ENCODE peak calls at places on chromosomes 2 and 18, in eight cellular contexts. X is right cardiac atrium; H is activated gamma-delta T cell treated with Interleukin-2 at 50 U/mL for 16 hours; B is WTC11; P is activated naive CD4-positive, alpha-beta T cell treated with anti-CD3 and anti-CD28 coated beads, Interleukin-2, amount 10 ng/mL, durations not matched to agents 7 days and 5 days; W is fibroblast of mammary gland; G is CD8-positive, alpha-beta memory T cell; C is KBM-7. Z is an unnamed sample.

GRCh38 chr2:112834379-112835014 is 2.1 kb downstream of the IL1B start:
- DNase-seq in X (peak), H (no peak), B (no peak), P (no peak), W (peak), G (no peak), C (peak), Z (no peak)

GRCh38 chr18:79855147-79855910 is 57.6 kb downstream of the KCNG2 start:
- DNase-seq in X (no peak), H (no peak), B (no peak), P (no peak), W (no peak), G (no peak), C (no peak), Z (no peak)

GRCh38 chr2:43472527-43473194 is 123.2 kb downstream of the THADA start:
- DNase-seq in X (no peak), H (no peak), B (no peak), P (no peak), W (no peak), G (no peak), C (no peak), Z (no peak)

GRCh38 chr2:102018823-102019445 is 27.2 kb downstream of the IL1R2 start:
- DNase-seq in X (no peak), H (no peak), B (no peak), P (no peak), W (peak), G (no peak), C (no peak), Z (peak)

GRCh38 chr18:27447530-27447929 is 262.4 kb upstream of the CHST9 start:
- DNase-seq in X (no peak), H (no peak), B (no peak), P (no peak), W (no peak), G (no peak), C (no peak), Z (no peak)

GRCh38 chr2:19806591-19806990 is 95.2 kb downstream of the TTC32 start:
- DNase-seq in X (no peak), H (no peak), B (no peak), P (no peak), W (no peak), G (no peak), C (no peak), Z (no peak)

GRCh38 chr2:230521386-230521785 is 105.4 kb downstream of the SP100 start:
- DNase-seq in X (no peak), H (no peak), B (no peak), P (no peak), W (no peak), G (no peak), C (no peak), Z (no peak)

GRCh38 chr2:5070257-5070656 is 621.9 kb upstream of the SOX11 start:
- DNase-seq in X (no peak), H (no peak), B (no peak), P (no peak), W (no peak), G (no peak), C (no peak), Z (no peak)

GRCh38 chr18:36724169-36724568 is 104.6 kb downstream of the TPGS2 start:
- DNase-seq in X (no peak), H (no peak), B (no peak), P (no peak), W (no peak), G (no peak), C (no peak), Z (no peak)

GRCh38 chr2:181844551-181845290 is 46.8 kb upstream of the ITPRID2 start:
- DNase-seq in X (no peak), H (no peak), B (no peak), P (no peak), W (no peak), G (no peak), C (no peak), Z (no peak)

GRCh38 chr2:62794791-62795190 is 89.3 kb downstream of the EHBP1 start:
- DNase-seq in X (no peak), H (no peak), B (no peak), P (no peak), W (peak), G (no peak), C (no peak), Z (peak)

GRCh38 chr2:236892721-236893120 is 193.0 kb upstream of the COPS8 start:
- DNase-seq in X (no peak), H (no peak), B (no peak), P (no peak), W (no peak), G (no peak), C (no peak), Z (no peak)

Z was measured in fibroblast of lung.